ENCODE peak calls at places on chromosomes 7 and 10, in four cellular contexts. X is IMR-90; R is colonic mucosa; O is CD8-positive, alpha-beta memory T cell. Z is an unnamed sample. For H3K27me3, the result is how much of the 10 kb centered on the place peaks cover.

GRCh38 chr7:142626420-142627035 is 122.7 kb upstream of the PRSS1 start:
- DNase-seq in X (peak), R (peak), O (peak), Z (peak)

GRCh38 chr10:34145751-34146150 is 669.3 kb downstream of the PARD3 start:
- DNase-seq in X (peak), R (no peak), O (no peak), Z (no peak)

GRCh38 chr10:121610798-121611325 is 12.6 kb upstream of the FGFR2 start:
- DNase-seq in X (no peak), R (no peak), O (no peak), Z (no peak)

GRCh38 chr7:40551685-40552576 is 417.1 kb downstream of the SUGCT start:
- DNase-seq in X (peak), R (no peak), O (no peak), Z (no peak)

GRCh38 chr7:44969049-44969700 is 9.6 kb downstream of the MYO1G start:
- DNase-seq in X (no peak), R (no peak), O (no peak), Z (peak)

GRCh38 chr10:80155696-80156215 is 23.2 kb downstream of the PLAC9 start:
- DNase-seq in X (no peak), R (no peak), O (no peak), Z (no peak)

GRCh38 chr10:117980216-117980615 is 66.5 kb downstream of the RAB11FIP2 start:
- DNase-seq in X (peak), R (no peak), O (no peak), Z (no peak)

GRCh38 chr10:89249066-89249465 is 2.5 kb downstream of the LIPA start:
- DNase-seq in X (no peak), R (no peak), O (no peak), Z (no peak)

GRCh38 chr7:138460176-138460648 is at the start of gene TRIM24:
- DNase-seq in X (peak), R (peak), O (no peak), Z (peak)

GRCh38 chr10:4067552-4068254 is 282.7 kb upstream of the KLF6 start:
- DNase-seq in X (no peak), R (peak), O (no peak), Z (no peak)

GRCh38 chr10:71462642-71462935 is 65.9 kb downstream of the CDH23 start:
- DNase-seq in X (no peak), R (no peak), O (no peak), Z (no peak)

GRCh38 chr7:27739301-27739913 is 555 bp upstream of the TAX1BP1 start:
- DNase-seq in X (peak), R (peak), O (no peak), Z (no peak)

GRCh38 chr7:113890326-113891030 is 28.3 kb downstream of the PPP1R3A start:
- DNase-seq in X (peak), R (no peak), O (no peak), Z (no peak)

GRCh38 chr10:131786756-131787605 is 113.8 kb upstream of the PPP2R2D start:
- DNase-seq in X (peak), R (peak), O (no peak), Z (peak)

GRCh38 chr7:17623546-17624185 is 316.6 kb downstream of the SNX13 start:
- DNase-seq in X (peak), R (no peak), O (no peak), Z (no peak)

GRCh38 chr7:26426096-26426495 is 134.4 kb downstream of the SNX10 start:
- DNase-seq in X (no peak), R (no peak), O (no peak), Z (no peak)

GRCh38 chr10:121593676-121594075 is 4.6 kb downstream of the FGFR2 start:
- DNase-seq in X (no peak), R (no peak), O (no peak), Z (no peak)

GRCh38 chr7:104960741-104961479 is 53.1 kb upstream of the KMT2E start:
- DNase-seq in X (no peak), R (peak), O (no peak), Z (no peak)

GRCh38 chr10:772227-772637 is 82.8 kb upstream of the DIP2C start:
- DNase-seq in X (no peak), R (no peak), O (no peak), Z (peak)

GRCh38 chr7:156219307-156220077 is 407.2 kb upstream of the SHH start:
- DNase-seq in X (no peak), R (no peak), O (no peak), Z (no peak)

GRCh38 chr7:26376208-26376917 is 84.7 kb downstream of the SNX10 start:
- DNase-seq in X (no peak), R (peak), O (peak), Z (peak)

GRCh38 chr10:12727832-12728215 is 273.7 kb downstream of the CCDC3 start:
- DNase-seq in X (no peak), R (peak), O (no peak), Z (no peak)

GRCh38 chr10:105339669-105340068 is 698.6 kb downstream of the SORCS3 start:
- DNase-seq in X (no peak), R (no peak), O (no peak), Z (no peak)

GRCh38 chr7:15248514-15248913 is 313.3 kb downstream of the AGMO start:
- DNase-seq in X (no peak), R (no peak), O (no peak), Z (no peak)

GRCh38 chr10:1208376-1209311 is 152.5 kb downstream of the WDR37 start:
- DNase-seq in X (no peak), R (no peak), O (no peak), Z (peak)

GRCh38 chr10:43071881-43072650 is 4.8 kb upstream of the RET start:
- DNase-seq in X (no peak), R (no peak), O (no peak), Z (no peak)

GRCh38 chr10:125151170-125151823 is 9.1 kb downstream of the CTBP2 start:
- DNase-seq in X (no peak), R (no peak), O (no peak), Z (no peak)

GRCh38 chr7:26284995-26285632 is 6.5 kb upstream of the SNX10 start:
- DNase-seq in X (no peak), R (no peak), O (no peak), Z (no peak)

GRCh38 chr7:114820993-114821945 is 100.6 kb upstream of the MDFIC start:
- DNase-seq in X (peak), R (no peak), O (no peak), Z (no peak)

GRCh38 chr10:127151981-127152699 is 44.3 kb downstream of the INSYN2A start:
- DNase-seq in X (peak), R (no peak), O (no peak), Z (no peak)

GRCh38 chr10:69317175-69318086 is 39.1 kb downstream of the HK1 start:
- DNase-seq in X (no peak), R (peak), O (no peak), Z (peak)

GRCh38 chr10:78342787-78343186 is 309.1 kb downstream of the RPS24 start:
- DNase-seq in X (no peak), R (peak), O (no peak), Z (peak)

GRCh38 chr7:151711906-151712771 is 164.8 kb downstream of the PRKAG2 start:
- DNase-seq in X (no peak), R (no peak), O (no peak), Z (no peak)

GRCh38 chr7:91033574-91033973 is 230.7 kb upstream of the FZD1 start:
- DNase-seq in X (no peak), R (no peak), O (no peak), Z (no peak)

GRCh38 chr7:159026271-159027047 is 118.2 kb downstream of the VIPR2 start:
- DNase-seq in X (no peak), R (peak), O (no peak), Z (peak)

GRCh38 chr7:139829654-139830130 is 628 bp downstream of the TBXAS1 start:
- DNase-seq in X (peak), R (no peak), O (no peak), Z (no peak)

GRCh38 chr7:139830779-139831498 is 1.9 kb downstream of the TBXAS1 start:
- DNase-seq in X (no peak), R (no peak), O (no peak), Z (no peak)

GRCh38 chr7:139828446-139828845 is 618 bp upstream of the TBXAS1 start:
- DNase-seq in X (no peak), R (no peak), O (no peak), Z (no peak)

GRCh38 chr7:139828880-139829653 is at the start of gene TBXAS1:
- DNase-seq in X (peak), R (peak), O (no peak), Z (no peak)

DNA sequence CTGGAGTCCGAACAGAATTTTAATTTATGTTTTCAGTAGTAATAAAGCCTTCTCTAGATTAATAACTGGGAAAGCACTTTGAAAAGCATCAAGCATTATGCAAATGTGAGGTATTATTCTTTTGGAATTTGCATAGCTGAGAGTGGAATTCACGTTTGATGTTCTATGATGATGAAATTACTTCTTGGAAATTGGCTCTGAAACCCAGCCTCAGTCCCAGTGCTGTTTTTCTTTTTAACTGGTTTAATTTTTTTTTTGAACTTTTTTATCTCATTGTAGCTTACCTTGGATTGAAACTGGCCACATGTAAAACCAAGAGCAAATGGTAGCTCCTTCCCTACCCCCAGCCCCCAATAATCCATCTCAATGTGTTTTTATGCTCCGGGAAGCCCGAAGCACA is 1.2 kb downstream of the TBXAS1 start:
- DNase-seq in X (no peak), R (no peak), O (no peak), Z (no peak)
- H3K4me3 ChIP-seq in X (no peak), R (peak), O (no peak), Z (no peak)

GRCh38 chr10:27745380-27745718 is 270 bp downstream of the MKX start:
- DNase-seq in X (no peak), R (no peak), O (no peak), Z (peak)
- H3K27me3 ChIP-seq in X (half or more), R (half or more), O (half or more), Z (half or more)

DNA sequence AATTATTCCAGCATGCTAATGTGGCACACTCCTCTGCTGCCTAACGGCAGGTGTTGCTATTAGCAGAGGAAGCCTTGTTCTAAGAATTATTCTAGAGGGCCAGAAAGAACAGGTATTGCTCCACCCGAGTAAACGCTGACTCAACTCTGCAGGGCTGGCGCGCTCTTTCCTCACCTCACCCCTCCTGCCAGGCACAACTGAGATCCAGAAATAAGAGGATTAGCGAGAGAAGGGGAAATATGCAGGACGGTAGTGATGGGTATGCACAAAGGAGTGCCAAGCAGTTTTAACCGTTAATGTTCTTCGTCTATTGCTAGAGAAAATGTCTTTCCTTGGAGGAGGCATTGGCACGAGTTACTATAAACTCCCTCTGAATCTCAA is 382 bp upstream of the SCIN start:
- DNase-seq in X (no peak), R (peak), O (no peak), Z (peak)
- H3K4me3 ChIP-seq in X (no peak), R (peak), O (peak), Z (peak)

DNA sequence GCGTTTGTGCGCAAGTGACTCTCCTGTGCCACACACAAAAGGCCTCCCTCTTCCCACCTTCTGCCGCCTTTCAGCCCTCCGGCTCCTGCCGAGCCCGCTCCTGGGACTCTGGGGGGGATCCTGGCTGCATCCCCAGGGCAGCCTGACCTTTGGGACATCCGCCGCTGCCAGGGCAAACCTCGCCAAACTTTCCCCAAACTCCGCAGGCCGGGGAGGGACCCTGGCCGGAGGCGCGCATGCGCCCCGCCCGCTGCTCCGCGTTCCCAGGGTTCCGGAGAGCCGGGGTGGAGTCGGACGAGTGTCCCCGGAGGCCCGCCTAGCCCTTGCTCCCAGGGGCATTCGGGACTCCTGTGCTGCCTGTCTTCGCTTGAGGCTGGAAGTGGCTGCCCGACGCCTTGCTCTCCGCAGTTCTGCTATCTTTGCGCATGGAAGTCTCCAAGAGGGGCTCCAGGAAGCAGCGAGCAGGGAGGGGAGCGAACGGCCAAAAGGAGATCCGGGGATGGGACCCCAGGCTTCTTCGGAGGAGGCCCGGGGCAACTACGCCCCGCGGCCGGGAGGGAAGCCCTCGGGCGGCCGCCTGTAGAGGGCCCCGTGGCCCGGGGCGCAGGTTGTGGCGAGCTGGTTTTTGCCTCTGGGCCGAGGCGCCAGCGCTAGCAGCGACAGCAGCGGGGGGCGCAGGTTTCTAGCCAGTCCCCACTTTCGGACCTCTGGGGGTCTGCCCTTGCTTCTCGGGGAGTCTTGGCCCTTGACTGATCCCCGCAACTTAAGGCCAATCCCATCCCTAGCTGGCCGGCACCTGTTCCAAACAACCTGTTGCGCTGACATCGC is 7.0 kb downstream of the PTF1A start:
- DNase-seq in X (no peak), R (no peak), O (no peak), Z (peak)
- H3K27me3 ChIP-seq in X (half or more), R (half or more), O (under half), Z (half or more)

DNA sequence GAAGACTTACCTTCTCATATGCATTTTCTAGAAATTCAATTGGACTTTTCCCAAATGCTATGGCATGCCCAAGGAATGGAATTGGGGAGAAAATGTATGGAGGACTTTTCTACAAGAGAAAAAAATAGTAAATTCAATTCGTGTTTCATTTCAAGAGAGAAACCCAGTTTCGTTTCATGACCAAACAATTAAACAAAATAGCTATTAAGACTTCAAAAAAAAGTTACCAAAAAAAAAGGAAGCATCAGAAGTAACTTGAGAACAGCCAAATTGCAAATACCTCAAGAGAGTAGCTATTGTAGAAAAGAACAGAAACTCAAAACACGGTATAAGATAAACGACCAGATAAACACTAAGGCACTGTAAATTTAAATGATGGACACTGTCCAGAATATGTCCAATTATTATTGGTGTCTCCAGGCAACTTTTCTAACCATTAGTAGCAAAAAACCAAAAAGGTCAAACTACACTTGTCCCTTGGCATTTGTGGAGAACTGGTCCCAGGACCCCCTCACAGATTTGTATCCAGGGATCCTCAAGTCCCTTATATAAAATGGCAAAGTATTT is 2.4 kb downstream of the CYP51A1 start:
- DNase-seq in X (no peak), R (no peak), O (no peak), Z (no peak)
- H3K4me3 ChIP-seq in X (no peak), R (no peak), O (no peak), Z (no peak)

DNA sequence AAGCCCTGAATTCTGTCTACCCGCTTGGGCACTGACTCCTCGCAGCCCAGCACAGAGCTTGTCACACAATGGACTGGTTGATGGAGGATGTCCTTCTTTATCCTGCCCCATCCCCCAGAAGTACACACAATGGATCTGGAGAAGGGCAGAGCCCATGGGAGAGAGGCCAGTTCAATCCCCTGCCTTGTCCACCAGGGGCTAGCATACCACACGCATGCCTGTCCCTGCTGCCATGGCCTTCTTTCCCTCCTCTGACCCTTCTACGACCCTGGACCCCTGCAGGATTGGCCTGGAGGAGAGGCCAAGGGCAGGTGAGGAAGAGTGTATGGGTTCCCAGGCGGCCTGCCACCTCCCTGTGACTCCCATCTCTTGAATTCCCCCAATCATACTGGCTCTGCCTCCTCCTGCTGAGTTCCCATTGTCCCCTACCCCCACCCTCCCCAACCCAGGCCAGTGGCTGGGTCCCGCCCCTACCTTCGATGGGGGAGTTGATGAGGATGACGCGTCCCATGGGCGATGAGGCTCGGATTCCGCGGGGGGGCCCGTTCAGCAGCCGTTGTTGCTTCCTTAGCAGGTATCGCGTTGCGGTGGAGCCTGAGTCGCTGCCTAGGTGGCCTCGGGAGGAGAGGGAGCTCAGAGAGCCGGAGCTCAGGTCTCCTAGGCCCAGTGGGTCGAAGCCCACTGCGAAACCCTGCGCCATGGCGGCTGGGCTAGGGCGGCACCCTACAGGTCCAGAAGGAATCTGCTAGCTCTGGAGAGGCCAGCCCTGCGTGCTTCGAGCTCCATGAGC is 1.2 kb downstream of the PDZD7 start:
- DNase-seq in X (no peak), R (no peak), O (no peak), Z (peak)
- H3K27me3 ChIP-seq in X (under half), R (under half), O (under half), Z (under half)